ENCODE peak calls at places on chromosomes 5 and 9, in four cellular contexts. P is HCT116, T is hepatocyte, Z is PC-9. E is an unnamed sample.

GRCh38 chr5:59275537-59276276 is 617.8 kb downstream of the PDE4D start:
- DNase-seq in Z (peak; percentile 50), P (no peak), T (peak; percentile 68), E (no peak)

GRCh38 chr9:89007568-89007967 is 16.3 kb downstream of the S1PR3 start:
- DNase-seq in T (no peak), Z (no peak), P (no peak), E (no peak)

GRCh38 chr9:133205996-133206931 is 2.8 kb downstream of the OBP2B start:
- DNase-seq in T (no peak), P (no peak), Z (no peak), E (no peak)

GRCh38 chr9:34710023-34710422 is at the start of gene CCL21:
- DNase-seq in P (no peak), T (no peak), Z (no peak), E (no peak)

GRCh38 chr9:26308328-26308727 is 584.3 kb downstream of the CAAP1 start:
- DNase-seq in P (no peak), T (no peak), Z (no peak), E (no peak)

GRCh38 chr5:33601881-33602280 is 161.1 kb downstream of the TARS1 start:
- DNase-seq in Z (no peak), T (peak; percentile 38), P (no peak), E (no peak)

GRCh38 chr5:109739741-109740140 is 50.0 kb downstream of the MAN2A1 start:
- DNase-seq in P (no peak), Z (peak; percentile 49), T (no peak), E (no peak)

GRCh38 chr9:31347082-31347617 is 1037.3 kb upstream of the ACO1 start:
- DNase-seq in P (no peak), Z (no peak), T (no peak), E (no peak)

GRCh38 chr9:128713941-128714573 is 9.9 kb downstream of the ZDHHC12 start:
- DNase-seq in T (no peak), Z (no peak), P (no peak), E (no peak)

GRCh38 chr5:884345-885126 is 8.1 kb downstream of the BRD9 start:
- DNase-seq in P (no peak), Z (no peak), T (no peak), E (no peak)

GRCh38 chr5:886051-886450 is 6.5 kb downstream of the BRD9 start:
- DNase-seq in T (no peak), Z (no peak), P (no peak), E (no peak)

GRCh38 chr5:885127-885442 is 7.5 kb downstream of the BRD9 start:
- DNase-seq in P (no peak), T (no peak), Z (no peak), E (no peak)

GRCh38 chr5:886716-887325 is 5.8 kb downstream of the BRD9 start:
- DNase-seq in P (no peak), T (no peak), Z (no peak), E (no peak)

DNA sequence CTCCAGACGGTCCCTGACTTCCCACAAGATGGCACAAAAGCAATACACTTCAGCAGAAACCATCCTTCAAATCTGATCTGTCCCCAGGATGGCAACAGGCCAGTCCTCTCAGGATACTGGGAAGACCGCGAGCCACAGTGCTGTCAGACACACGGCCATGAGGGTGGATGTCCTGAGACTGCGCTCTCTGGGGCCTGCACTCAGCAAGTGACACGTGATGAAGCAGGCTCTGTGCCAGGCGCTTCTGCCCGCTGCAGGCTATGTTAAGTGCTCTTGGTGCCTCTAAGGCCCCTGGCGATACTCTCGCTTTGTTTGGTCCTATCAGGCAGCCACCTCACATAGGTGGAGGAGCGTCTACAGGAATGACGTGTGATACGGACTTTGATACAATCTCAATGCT is 7.1 kb downstream of the BRD9 start:
- DNase-seq in P (no peak), Z (no peak), T (no peak), E (no peak)
- H3K36me3 ChIP-seq in P (peaks cover 96% of the 10 kb centered on the region), Z (peaks cover 88% of the 10 kb centered on the region), T (no peaks in the 10 kb centered on the region), E (peaks cover 99% of the 10 kb centered on the region)

DNA sequence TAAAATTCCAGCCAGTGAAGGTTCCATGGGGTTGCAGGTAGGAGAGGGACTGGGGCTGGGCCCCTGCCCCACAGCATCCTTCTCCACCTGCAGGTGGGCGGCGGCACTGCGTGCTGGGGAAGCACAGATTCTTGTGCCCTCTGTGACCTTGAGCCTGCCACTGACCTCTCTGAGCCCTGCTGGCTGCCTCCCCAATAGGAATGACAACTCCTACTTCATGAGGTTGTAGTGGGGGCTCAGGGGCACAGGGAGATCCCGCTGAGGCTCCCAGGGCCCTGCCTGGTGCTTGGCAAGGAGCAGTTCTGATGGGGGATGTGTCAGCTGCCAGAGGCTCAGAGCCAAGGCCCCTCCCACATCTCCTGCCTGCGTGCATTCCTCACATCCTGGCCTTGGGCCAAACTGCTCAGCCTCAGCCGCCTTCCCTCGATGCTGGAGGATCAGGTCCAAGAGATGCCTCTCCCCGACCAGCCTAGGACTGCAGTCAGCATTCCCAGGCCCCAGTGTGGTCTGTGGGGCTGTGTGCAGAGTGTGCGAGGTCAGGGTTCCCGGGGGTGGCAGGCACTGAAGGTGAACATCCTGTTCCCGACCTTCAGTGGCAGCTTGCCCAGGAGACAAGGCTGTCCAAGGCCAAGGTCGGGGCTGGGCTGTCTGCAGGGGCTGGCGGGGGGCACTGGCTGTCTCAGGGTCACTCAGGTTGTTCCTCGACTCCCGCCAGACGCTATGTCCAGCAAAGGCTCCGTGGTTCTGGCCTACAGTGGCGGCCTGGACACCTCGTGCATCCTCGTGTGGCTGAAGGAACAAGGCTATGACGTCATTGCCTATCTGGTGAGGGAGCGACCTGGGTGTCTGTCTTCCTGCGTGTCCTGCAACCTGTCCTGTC is 7.0 kb downstream of the ASS1 start:
- DNase-seq in P (no peak), Z (peak; percentile 69), T (peak; percentile 96), E (peak; percentile 73)
- TF ChIP-seq EZH2 in P (no peak), Z (no peak), T (no peak), E (no peak)

GRCh38 chr5:32123889-32124676 is 50.0 kb downstream of the GOLPH3 start:
- DNase-seq in P (no peak), Z (peak; percentile 12), T (no peak), E (no peak)
- H3K36me3 ChIP-seq in P (peaks cover 15% of the 10 kb centered on the region), Z (peaks cover 42% of the 10 kb centered on the region), T (no peaks in the 10 kb centered on the region), E (peaks cover 64% of the 10 kb centered on the region)

DNA sequence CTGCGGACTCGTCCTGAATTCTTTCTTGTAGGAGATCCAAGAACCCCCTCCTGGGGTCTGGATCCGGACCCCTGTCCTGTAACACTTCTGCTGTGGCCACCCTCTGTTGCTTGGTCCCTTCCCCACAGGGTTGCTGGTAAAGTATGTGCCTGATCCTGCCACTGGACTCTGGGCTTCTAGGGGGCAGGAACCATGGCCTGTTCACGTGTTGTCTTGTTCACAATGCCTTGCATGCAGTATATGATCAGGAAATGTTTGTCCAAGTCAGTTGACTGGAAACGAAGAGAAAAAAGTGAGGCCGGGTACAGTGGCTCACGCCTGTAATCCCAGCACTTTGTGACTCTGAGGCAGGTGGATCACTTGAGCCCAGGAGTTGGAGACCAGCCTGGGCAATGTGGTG is 139.3 kb upstream of the ALDH1B1 start:
- DNase-seq in T (no peak), P (no peak), Z (no peak), E (no peak)
- TF ChIP-seq EZH2 in T (no peak), P (no peak), Z (no peak), E (no peak)

GRCh38 chr5:127529904-127530682 is 12.7 kb downstream of the PRRC1 start:
- DNase-seq in P (no peak), T (no peak), Z (no peak), E (no peak)
- H3K36me3 ChIP-seq in P (peaks cover 36% of the 10 kb centered on the region), T (no peaks in the 10 kb centered on the region), Z (peaks cover 18% of the 10 kb centered on the region), E (peaks cover 93% of the 10 kb centered on the region)

GRCh38 chr5:76715734-76716455 is at the start of gene F2R:
- DNase-seq in P (no peak), Z (no peak), T (peak; percentile 83), E (no peak)
- TF ChIP-seq EZH2 in P (no peak), Z (no peak), T (no peak), E (no peak)

GRCh38 chr5:134161712-134162395 is 14.9 kb downstream of the SKP1 start:
- DNase-seq in T (no peak), P (no peak), Z (no peak), E (no peak)
- H3K36me3 ChIP-seq in T (peaks cover 18% of the 10 kb centered on the region), P (peaks cover 56% of the 10 kb centered on the region), Z (peaks cover 74% of the 10 kb centered on the region), E (peaks cover 79% of the 10 kb centered on the region)

GRCh38 chr5:51382759-51383493 is at the start of gene ISL1:
- DNase-seq in T (peak; percentile 93), P (peak; percentile 57), Z (no peak), E (no peak)

GRCh38 chr5:51383494-51384081 is 340 bp downstream of the ISL1 start:
- DNase-seq in P (no peak), T (no peak), Z (no peak), E (no peak)

GRCh38 chr5:51382508-51382758 is 815 bp upstream of the ISL1 start:
- DNase-seq in Z (no peak), P (no peak), T (no peak), E (no peak)

GRCh38 chr5:51380603-51381207 is 2.5 kb upstream of the ISL1 start:
- DNase-seq in P (no peak), T (peak; percentile 71), Z (no peak), E (no peak)

GRCh38 chr5:51381801-51382507 is 1.3 kb upstream of the ISL1 start:
- DNase-seq in P (no peak), T (no peak), Z (no peak), E (no peak)
- TF ChIP-seq EZH2 in P (no peak), T (no peak), Z (no peak), E (no peak)

GRCh38 chr5:159003045-159004030 is 96.4 kb downstream of the EBF1 start:
- DNase-seq in T (peak; percentile 30), Z (no peak), P (no peak), E (no peak)

GRCh38 chr5:159001247-159001646 is 98.5 kb downstream of the EBF1 start:
- DNase-seq in P (no peak), T (no peak), Z (no peak), E (no peak)

GRCh38 chr5:159010611-159011497 is 88.9 kb downstream of the EBF1 start:
- DNase-seq in Z (no peak), T (no peak), P (no peak), E (no peak)

GRCh38 chr5:159002201-159002600 is 97.5 kb downstream of the EBF1 start:
- DNase-seq in P (no peak), T (no peak), Z (no peak), E (no peak)

DNA sequence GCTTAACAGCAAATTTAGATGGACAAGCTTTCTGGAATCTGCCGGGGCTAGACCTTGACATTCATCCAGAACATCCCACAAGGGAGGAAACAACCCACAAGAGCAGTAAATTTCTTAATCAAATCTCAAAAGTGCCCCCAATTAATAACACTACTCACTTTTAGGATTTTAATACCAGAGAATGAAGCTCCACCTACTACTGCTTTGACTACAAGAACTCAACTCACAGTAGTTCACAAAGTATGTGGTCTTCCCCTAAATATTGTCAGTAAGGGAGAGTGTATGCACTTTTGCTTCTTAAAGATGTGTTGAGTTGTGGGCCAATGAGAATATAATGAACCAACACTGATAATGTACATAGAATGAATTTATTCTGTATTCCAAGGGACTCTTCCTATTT is 94.7 kb downstream of the EBF1 start:
- DNase-seq in T (no peak), P (no peak), Z (no peak), E (no peak)
- H3K36me3 ChIP-seq in T (no peaks in the 10 kb centered on the region), P (no peaks in the 10 kb centered on the region), Z (no peaks in the 10 kb centered on the region), E (no peaks in the 10 kb centered on the region)

E was measured in SK-N-MC.